ENCODE peak calls at places on chromosome 4, in four cellular contexts. P, H, B and L are unnamed samples. For H3K27me3, the result is how much of the 10 kb centered on the place peaks cover.

GRCh38 chr4:143700060-143700419 is 435 bp downstream of the FREM3 start:
- DNase-seq in P (no peak), H (no peak), B (peak), L (no peak)

GRCh38 chr4:154743683-154744340 is at the start of gene LRAT:
- DNase-seq in P (peak), H (no peak), B (peak), L (no peak)

GRCh38 chr4:173835863-173836262 is 305.8 kb upstream of the HAND2 start:
- DNase-seq in P (no peak), H (no peak), B (peak), L (no peak)

GRCh38 chr4:10161146-10161545 is 44.5 kb upstream of the WDR1 start:
- DNase-seq in P (no peak), H (no peak), B (no peak), L (no peak)

GRCh38 chr4:121728798-121729226 is 32.0 kb upstream of the ANXA5 start:
- DNase-seq in P (no peak), H (no peak), B (no peak), L (no peak)

GRCh38 chr4:3765271-3766206 is 646 bp upstream of the ADRA2C start:
- DNase-seq in P (no peak), H (no peak), B (peak), L (no peak)

GRCh38 chr4:112514079-112514448 is 1.9 kb downstream of the NEUROG2 start:
- DNase-seq in P (no peak), H (no peak), B (no peak), L (no peak)

GRCh38 chr4:176794151-176794550 is 1.4 kb upstream of the VEGFC start:
- DNase-seq in P (no peak), H (no peak), B (no peak), L (no peak)

GRCh38 chr4:5050520-5050955 is 742 bp upstream of the STK32B start:
- DNase-seq in P (peak), H (no peak), B (peak), L (no peak)

GRCh38 chr4:120865985-120866384 is 56.5 kb downstream of the PRDM5 start:
- DNase-seq in P (no peak), H (no peak), B (no peak), L (no peak)

GRCh38 chr4:177246636-177247584 is 62.8 kb upstream of the NEIL3 start:
- DNase-seq in P (no peak), H (no peak), B (no peak), L (no peak)

GRCh38 chr4:100948911-100949310 is 398.4 kb downstream of the PPP3CA start:
- DNase-seq in P (no peak), H (no peak), B (no peak), L (no peak)

GRCh38 chr4:20217951-20218350 is 33.8 kb upstream of the SLIT2 start:
- DNase-seq in P (no peak), H (no peak), B (no peak), L (no peak)

GRCh38 chr4:5357863-5358262 is 306.6 kb downstream of the STK32B start:
- DNase-seq in P (no peak), H (no peak), B (no peak), L (no peak)

GRCh38 chr4:184288451-184289178 is 70.9 kb upstream of the ENPP6 start:
- DNase-seq in P (no peak), H (no peak), B (no peak), L (no peak)

GRCh38 chr4:86367577-86367976 is 7.7 kb upstream of the MAPK10 start:
- DNase-seq in P (no peak), H (no peak), B (no peak), L (no peak)

GRCh38 chr4:17336524-17336941 is 175.4 kb downstream of the QDPR start:
- DNase-seq in P (no peak), H (no peak), B (no peak), L (peak)

GRCh38 chr4:56129431-56129861 is 180.7 kb downstream of the CEP135 start:
- DNase-seq in P (no peak), H (no peak), B (no peak), L (no peak)

GRCh38 chr4:23484689-23485088 is 405.2 kb downstream of the PPARGC1A start:
- DNase-seq in P (no peak), H (no peak), B (no peak), L (no peak)

GRCh38 chr4:87843936-87844335 is 11.2 kb downstream of the MEPE start:
- DNase-seq in P (no peak), H (no peak), B (no peak), L (no peak)

GRCh38 chr4:52665592-52665991 is 6.5 kb upstream of the USP46 start:
- DNase-seq in P (no peak), H (no peak), B (no peak), L (no peak)

GRCh38 chr4:100372432-100372831 is 145.4 kb downstream of the EMCN start:
- DNase-seq in P (no peak), H (no peak), B (peak), L (no peak)

GRCh38 chr4:8506373-8507250 is 66.0 kb downstream of the TRMT44 start:
- DNase-seq in P (peak), H (no peak), B (no peak), L (no peak)

GRCh38 chr4:145936142-145937020 is 2.2 kb downstream of the ZNF827 start:
- DNase-seq in P (peak), H (peak), B (peak), L (peak)

GRCh38 chr4:146165840-146166239 is 9.7 kb upstream of the LSM6 start:
- DNase-seq in P (no peak), H (no peak), B (no peak), L (no peak)

GRCh38 chr4:125736057-125736456 is 421.3 kb downstream of the FAT4 start:
- DNase-seq in P (no peak), H (no peak), B (peak), L (no peak)
- TF ChIP-seq CTCF in P (no peak), H (no peak), B (peak), L (no peak)

DNA sequence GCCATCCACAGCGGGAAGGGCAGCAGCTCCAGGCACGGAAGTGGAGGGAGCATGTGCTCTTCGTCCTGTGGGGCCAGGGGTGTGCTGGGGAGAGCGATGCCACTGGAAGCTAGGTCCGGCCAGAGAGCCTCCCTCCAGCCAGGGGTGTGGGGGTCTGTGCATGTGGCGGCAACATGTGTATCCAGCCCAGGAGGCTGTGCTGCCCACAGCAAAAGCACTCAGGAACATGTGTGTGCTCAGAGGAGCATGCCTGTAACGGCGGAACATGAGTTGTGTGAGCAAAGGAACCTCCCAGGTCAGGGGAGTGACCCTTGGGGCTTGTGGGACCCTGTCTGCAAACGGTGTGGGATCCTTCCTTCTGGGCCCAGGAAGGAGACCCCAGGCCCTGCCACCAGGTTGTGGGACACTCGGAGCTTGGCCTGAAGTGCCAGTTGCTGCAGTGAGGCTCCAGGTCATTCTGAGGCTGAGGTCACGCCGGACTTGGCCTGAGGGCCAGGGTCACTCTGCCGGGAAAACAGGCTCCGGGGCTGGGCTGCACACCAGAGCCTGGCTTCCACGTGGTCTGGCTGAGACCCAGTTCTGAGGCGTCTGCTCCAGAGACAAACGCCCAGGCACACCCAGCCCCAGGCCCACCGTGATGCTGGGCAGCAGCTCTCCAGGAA is 37.2 kb downstream of the CPLX1 start:
- DNase-seq in P (peak), H (no peak), B (no peak), L (no peak)
- H3K27me3 ChIP-seq in P (under half), H (under half), B (under half), L (half or more)

GRCh38 chr4:163173713-163174112 is 7.0 kb upstream of the NAF1 start:
- DNase-seq in P (no peak), H (no peak), B (no peak), L (no peak)

GRCh38 chr4:163167333-163167626 is 590 bp upstream of the NAF1 start:
- DNase-seq in P (no peak), H (no peak), B (no peak), L (no peak)

GRCh38 chr4:163171590-163171989 is 4.9 kb upstream of the NAF1 start:
- DNase-seq in P (no peak), H (no peak), B (no peak), L (no peak)

GRCh38 chr4:163175971-163176958 is 9.6 kb upstream of the NAF1 start:
- DNase-seq in P (no peak), H (no peak), B (no peak), L (no peak)

GRCh38 chr4:163172666-163173065 is 6.0 kb upstream of the NAF1 start:
- DNase-seq in P (no peak), H (no peak), B (no peak), L (no peak)
- H3K27ac ChIP-seq in P (no peak), H (no peak), B (no peak), L (no peak)

DNA sequence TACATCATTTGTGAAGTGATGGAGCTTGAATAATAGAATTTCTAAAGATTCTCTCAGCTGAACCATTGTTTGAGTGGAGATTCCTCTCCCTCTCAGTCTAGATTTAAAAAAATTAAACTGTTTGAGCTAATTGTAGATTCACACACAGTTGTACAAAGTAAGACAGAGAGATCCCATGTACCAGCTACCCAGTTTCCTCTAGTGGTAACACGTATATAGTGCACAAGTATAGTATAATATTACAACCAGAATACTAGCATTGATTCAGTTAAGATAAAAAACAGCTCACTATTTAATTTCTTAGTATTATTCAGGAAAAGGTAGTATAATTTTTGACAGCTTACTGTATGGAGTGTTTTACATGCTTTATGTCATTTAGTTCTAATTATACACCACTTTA is 136.2 kb downstream of the SNCA start:
- DNase-seq in P (no peak), H (no peak), B (no peak), L (no peak)
- TF ChIP-seq CTCF in P (no peak), H (no peak), B (no peak), L (no peak)

GRCh38 chr4:182885738-182886077 is 31.5 kb downstream of the DCTD start:
- DNase-seq in P (no peak), H (no peak), B (no peak), L (no peak)

GRCh38 chr4:182883351-182883750 is 33.8 kb downstream of the DCTD start:
- DNase-seq in P (no peak), H (no peak), B (no peak), L (no peak)

GRCh38 chr4:182886768-182887167 is 30.4 kb downstream of the DCTD start:
- DNase-seq in P (no peak), H (no peak), B (no peak), L (no peak)

GRCh38 chr4:182884046-182884445 is 33.1 kb downstream of the DCTD start:
- DNase-seq in P (no peak), H (no peak), B (no peak), L (no peak)

DNA sequence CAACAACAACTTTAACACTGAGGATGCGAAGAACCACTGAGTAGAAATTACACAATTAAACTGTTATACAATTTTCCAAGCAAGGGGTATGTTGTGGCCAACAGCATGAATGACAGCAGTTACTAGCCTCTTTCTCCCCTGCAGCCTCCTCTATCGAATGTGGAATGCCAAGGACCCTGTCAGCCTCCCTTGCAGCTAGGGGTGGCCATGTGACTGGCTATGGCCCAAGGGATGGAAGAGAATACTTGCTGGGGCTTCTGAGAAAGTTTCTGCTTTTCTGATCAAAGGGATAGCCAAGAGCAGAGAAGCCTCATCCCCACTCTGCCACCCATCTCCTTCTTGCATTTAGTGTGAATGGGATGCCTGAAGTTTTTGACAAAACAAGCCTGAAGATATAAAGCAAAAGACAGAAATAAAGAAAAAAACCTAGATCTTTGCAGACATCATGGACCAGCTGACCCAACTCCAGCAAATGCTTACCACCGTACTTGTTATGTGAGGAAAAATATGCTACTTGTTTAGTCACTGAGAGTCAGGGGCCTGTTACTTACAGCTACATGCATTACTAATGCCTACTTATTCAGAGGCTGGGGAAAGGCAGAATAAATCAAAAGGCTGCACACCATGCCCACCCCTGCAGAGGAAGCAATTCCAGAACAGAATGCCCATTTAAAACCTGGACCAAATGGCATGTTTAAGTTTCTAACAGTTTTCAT is 32.0 kb downstream of the DCTD start:
- DNase-seq in P (no peak), H (no peak), B (peak), L (no peak)
- H3K27me3 ChIP-seq in P (under half), H (under half), B (under half), L (under half)

DNA sequence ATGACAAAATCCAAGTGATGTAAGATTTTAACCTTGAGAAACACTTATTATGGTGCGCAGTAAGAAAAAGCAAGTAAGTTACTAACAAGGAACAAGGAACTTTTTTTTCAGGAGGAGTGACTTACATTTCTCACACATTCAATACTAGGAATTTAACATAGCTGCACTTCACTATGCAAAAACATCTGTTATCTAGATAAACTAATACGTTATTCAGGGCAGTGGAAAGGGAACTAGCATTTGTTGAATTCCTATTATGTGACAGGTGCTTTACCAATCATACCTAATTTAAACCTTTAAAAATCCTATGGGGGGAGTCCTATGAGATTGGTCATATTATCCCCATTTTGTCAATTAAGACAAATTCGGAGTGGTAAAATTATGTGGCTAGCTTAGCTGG is 238.0 kb downstream of the NR3C2 start:
- DNase-seq in P (no peak), H (no peak), B (no peak), L (no peak)
- H3K27ac ChIP-seq in P (no peak), H (no peak), B (no peak), L (no peak)